ENCODE peak calls at places on chromosomes 1 and 21, in nine cellular contexts. F is CD8-positive, alpha-beta memory T cell; A is GM23248; L is fibroblast of lung; T is heart left ventricle; O is AG04450; V is IMR-90; M is neural progenitor cell; Q is colonic mucosa. H is an unnamed sample.

GRCh38 chr1:58773406-58773840 is 10.4 kb downstream of the JUN start:
- DNase-seq in F (no peak), A (peak; percentile 52), Q (peak; percentile 42), L (peak; percentile 86), M (peak; percentile 21), V (peak; percentile 84), O (no peak), T (peak; percentile 65), H (peak; percentile 84)

GRCh38 chr1:43348809-43349593 is 9.8 kb upstream of the CDC20 start:
- DNase-seq in T (peak; percentile 90), O (no peak), Q (peak; percentile 92), A (peak; percentile 54), F (peak; percentile 83), V (no peak), L (peak; percentile 79), M (peak; percentile 97), H (peak; percentile 46)

GRCh38 chr1:48677306-48678287 is 99.1 kb downstream of the BEND5 start:
- DNase-seq in L (peak; percentile 48), Q (peak; percentile 53), F (no peak), T (peak; percentile 77), M (peak; percentile 89), V (peak; percentile 41), A (peak; percentile 88), O (no peak), H (peak; percentile 66)

GRCh38 chr1:155831279-155831976 is 25.6 kb downstream of the GON4L start:
- DNase-seq in L (no peak), V (no peak), F (no peak), Q (peak; percentile 1), A (no peak), M (no peak), T (no peak), O (no peak), H (no peak)

GRCh38 chr21:16605588-16605987 is 875.8 kb downstream of the USP25 start:
- DNase-seq in L (peak; percentile 45), V (no peak), A (no peak), M (no peak), F (no peak), O (no peak), Q (no peak), T (no peak), H (no peak)

GRCh38 chr1:230750576-230750975 is 3.4 kb downstream of the CAPN9 start:
- DNase-seq in V (no peak), T (no peak), O (no peak), Q (no peak), F (no peak), A (no peak), L (no peak), M (no peak), H (no peak)

GRCh38 chr1:46053734-46054133 is 78.7 kb downstream of the PIK3R3 start:
- DNase-seq in O (no peak), Q (no peak), A (no peak), T (no peak), L (no peak), V (peak; percentile 23), M (no peak), F (no peak), H (no peak)

GRCh38 chr1:59814180-59814900 is 409 bp upstream of the HOOK1 start:
- DNase-seq in O (no peak), T (peak; percentile 87), M (peak; percentile 94), V (no peak), F (peak; percentile 92), Q (peak; percentile 92), L (peak; percentile 12), A (no peak), H (peak; percentile 50)

GRCh38 chr1:84365225-84366221 is 32.8 kb upstream of the DNASE2B start:
- DNase-seq in V (peak; percentile 99), L (peak; percentile 99), A (peak; percentile 95), T (no peak), F (no peak), O (peak; percentile 90), M (no peak), Q (peak; percentile 34), H (peak; percentile 72)

GRCh38 chr21:38621132-38621531 is 122.9 kb upstream of the ERG start:
- DNase-seq in F (no peak), T (no peak), Q (peak; percentile 32), A (no peak), L (no peak), O (no peak), V (no peak), M (no peak), H (no peak)

GRCh38 chr21:36909901-36910561 is 56.4 kb downstream of the HLCS start:
- DNase-seq in Q (no peak), A (peak; percentile 97), L (peak; percentile 99), O (peak; percentile 93), T (no peak), V (peak; percentile 99), M (no peak), F (no peak), H (peak; percentile 70)

GRCh38 chr1:53219711-53220110 is 723 bp downstream of the CZIB start:
- DNase-seq in Q (no peak), M (no peak), T (no peak), O (no peak), V (peak; percentile 4), F (no peak), A (peak; percentile 18), L (no peak), H (no peak)

GRCh38 chr1:36829951-36830350 is 204.4 kb downstream of the GRIK3 start:
- DNase-seq in O (no peak), L (no peak), Q (no peak), V (no peak), M (no peak), A (no peak), T (no peak), F (no peak), H (peak; percentile 76)

GRCh38 chr1:77015748-77016341 is 148.6 kb downstream of the ST6GALNAC5 start:
- DNase-seq in V (no peak), F (no peak), A (no peak), L (no peak), M (peak; percentile 56), O (no peak), Q (no peak), T (no peak), H (no peak)

DNA sequence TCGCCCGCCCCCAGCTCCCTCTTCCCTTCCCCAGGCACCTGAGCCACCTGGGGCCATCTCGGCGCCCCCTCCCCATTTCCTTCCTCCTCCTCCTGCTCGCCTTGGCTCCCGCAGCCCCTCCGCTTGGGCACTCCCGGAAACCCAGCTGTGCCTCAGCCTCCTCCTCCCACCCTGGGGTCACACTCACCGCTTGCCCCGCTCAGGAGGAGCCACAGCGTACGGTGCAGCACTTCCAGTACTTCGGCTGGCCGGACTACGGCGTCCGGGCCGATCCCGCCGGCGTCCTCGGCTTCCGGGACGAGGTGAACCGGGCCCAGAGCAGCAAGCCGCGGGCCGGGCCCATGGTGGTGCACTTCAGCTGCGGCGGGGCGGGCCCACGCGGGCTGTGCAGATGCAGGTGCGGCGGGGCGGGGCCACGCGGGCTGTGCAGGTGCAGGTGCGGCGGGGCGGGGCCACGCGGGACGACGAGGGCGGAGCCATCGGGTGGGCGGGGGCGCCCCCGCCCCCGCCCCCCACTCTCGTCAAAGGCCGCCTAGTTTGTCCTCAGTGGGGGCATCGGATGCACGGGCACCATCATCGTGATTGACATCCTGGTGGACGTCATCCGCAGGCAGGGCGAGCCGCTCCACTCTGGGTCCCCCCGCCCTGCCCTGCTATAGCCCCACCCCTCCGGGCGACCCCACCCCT is 5.6 kb downstream of the RNF223 start:
- DNase-seq in O (no peak), Q (peak; percentile 87), T (no peak), F (peak; percentile 78), L (no peak), A (no peak), V (no peak), M (peak; percentile 52), H (no peak)
- H3K27me3 ChIP-seq in O (no peaks in the 10 kb centered on the region), Q (peaks cover 6% of the 10 kb centered on the region), T (peaks cover 79% of the 10 kb centered on the region), F (no peaks in the 10 kb centered on the region), L (no peaks in the 10 kb centered on the region), A (no peaks in the 10 kb centered on the region), V (no peaks in the 10 kb centered on the region), M (peaks cover 74% of the 10 kb centered on the region), H (no peaks in the 10 kb centered on the region)

DNA sequence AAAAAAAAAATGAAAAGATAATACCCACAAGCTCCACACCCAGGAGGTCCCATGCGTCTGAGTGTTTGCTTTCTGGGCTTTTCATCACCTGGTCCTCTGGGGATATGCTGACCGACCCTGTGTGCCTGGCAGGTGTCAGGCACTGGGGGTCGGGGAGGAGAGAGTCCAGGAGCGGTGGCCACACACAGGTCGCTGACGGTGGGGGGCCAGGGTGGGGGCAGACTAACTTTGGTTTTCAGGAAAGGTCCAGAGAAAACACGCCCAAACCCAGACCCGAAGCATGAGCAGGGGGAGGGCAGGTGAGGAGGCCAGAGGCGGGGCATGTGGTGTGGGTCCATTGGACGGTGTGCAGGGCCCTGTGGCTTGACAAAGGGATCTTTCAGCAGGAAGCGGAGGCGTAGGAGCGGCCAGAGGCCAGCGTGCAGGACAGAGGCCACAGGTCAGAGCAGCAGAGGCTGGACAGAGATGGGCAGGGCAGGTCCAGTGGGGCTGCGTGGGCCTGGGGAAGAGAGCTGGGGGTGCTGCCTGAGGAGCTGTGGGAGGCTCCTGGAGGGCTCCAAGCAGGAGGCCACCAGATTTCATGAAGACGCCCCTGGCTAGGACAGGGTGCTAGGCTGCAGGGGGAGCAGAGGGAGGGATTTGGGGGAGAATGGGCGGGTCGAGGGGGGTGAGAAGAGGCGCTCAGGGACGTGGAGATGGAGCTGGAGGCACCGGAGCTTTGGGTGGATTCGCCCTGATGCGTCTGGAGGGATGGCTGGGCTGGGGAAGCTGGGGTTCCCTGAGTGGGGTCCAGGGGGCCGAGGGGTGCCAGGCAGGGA is 15.8 kb downstream of the RNF223 start:
- DNase-seq in V (no peak), A (no peak), T (no peak), M (peak; percentile 63), L (no peak), F (no peak), O (no peak), Q (no peak), H (no peak)
- H3K4me3 ChIP-seq in V (peak overlapping the region; percentile 83), A (no peak overlapping the region), T (peak overlapping the region; percentile 59), M (peak overlapping the region; percentile 58), L (peak overlapping the region; percentile 49), F (peak overlapping the region; percentile 15), O (peak overlapping the region; percentile 62), Q (no peak overlapping the region), H (no peak overlapping the region)

DNA sequence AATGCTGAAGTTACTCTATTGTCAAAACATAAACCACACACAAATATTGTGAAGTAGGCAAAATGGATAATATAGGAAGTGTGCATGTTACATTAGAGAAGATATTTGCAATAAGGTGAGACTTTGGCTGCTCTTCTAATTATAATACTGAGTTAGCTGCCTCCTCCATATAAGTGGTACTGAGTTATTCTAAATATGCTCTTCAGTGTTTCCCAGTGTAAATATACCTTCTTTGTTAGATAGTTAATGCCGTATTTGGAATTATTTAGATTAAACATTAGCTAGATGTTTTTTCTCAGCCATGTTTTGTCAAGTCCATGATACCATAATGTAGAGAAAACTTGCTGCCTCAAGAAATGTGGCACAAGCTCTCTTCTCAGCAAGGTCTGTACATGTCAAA is 186.4 kb downstream of the PTPRC start:
- DNase-seq in F (no peak), A (no peak), L (no peak), T (no peak), O (no peak), Q (no peak), V (no peak), M (no peak), H (no peak)
- H3K9me3 ChIP-seq in F (no peaks in the 10 kb centered on the region), A (no peaks in the 10 kb centered on the region), L (no peaks in the 10 kb centered on the region), T (no peaks in the 10 kb centered on the region), O (no peaks in the 10 kb centered on the region), Q (no peaks in the 10 kb centered on the region), V (no peaks in the 10 kb centered on the region), M (no peaks in the 10 kb centered on the region), H (no peaks in the 10 kb centered on the region)

DNA sequence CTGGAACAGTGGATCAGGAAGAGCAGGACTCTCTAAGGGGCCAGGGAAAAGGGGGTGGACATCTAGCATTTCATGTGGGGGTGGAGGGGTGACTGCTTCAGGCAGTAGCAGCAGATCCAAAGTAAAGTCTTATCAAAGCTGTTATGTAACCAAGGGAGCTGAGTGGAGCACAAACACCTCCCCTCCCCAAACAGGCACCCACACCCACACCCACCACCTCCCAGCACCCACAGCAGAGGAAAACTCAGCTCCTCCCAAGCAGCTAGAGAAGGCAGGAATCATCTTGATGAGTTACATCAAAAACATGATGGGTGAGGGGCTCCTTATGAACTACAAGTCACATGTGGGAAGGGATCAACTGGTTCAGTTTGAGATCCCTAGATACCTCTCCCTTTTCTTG is 6.0 kb downstream of the DLGAP3 start:
- DNase-seq in L (no peak), F (no peak), Q (no peak), O (no peak), A (no peak), T (no peak), V (no peak), M (no peak), H (no peak)
- H3K27me3 ChIP-seq in L (peaks cover 14% of the 10 kb centered on the region), F (peaks cover 51% of the 10 kb centered on the region), Q (peaks cover 22% of the 10 kb centered on the region), O (peaks cover 29% of the 10 kb centered on the region), A (peaks cover 16% of the 10 kb centered on the region), T (peaks cover 86% of the 10 kb centered on the region), V (peaks cover 24% of the 10 kb centered on the region), M (peaks cover 77% of the 10 kb centered on the region), H (peaks cover 28% of the 10 kb centered on the region)

H was measured in MG63.